ENCODE peak calls at places on chromosome 3, in eight cellular contexts. J is neuronal stem cell, Q is SJSA1, F is uterus, K is colonic mucosa, I is upper lobe of right lung, L is right cardiac atrium, D is adrenal gland. V is an unnamed sample. For H3K4me1, the result is how much of the 10 kb centered on the place peaks cover.

GRCh38 chr3:10935028-10935427 is 57.5 kb upstream of the SLC6A1 start:
- DNase-seq in J (no peak), Q (no peak), F (no peak), K (no peak), I (peak), L (no peak), D (no peak), V (peak)

GRCh38 chr3:129326591-129326990 is 47.9 kb downstream of the HMCES start:
- DNase-seq in J (no peak), Q (no peak), F (no peak), K (no peak), I (no peak), L (no peak), D (no peak), V (no peak)

GRCh38 chr3:75138345-75138744 is 523.9 kb upstream of the CNTN3 start:
- DNase-seq in J (no peak), Q (no peak), F (no peak), K (no peak), I (no peak), L (no peak), D (no peak), V (no peak)

GRCh38 chr3:47019201-47019600 is 39.7 kb downstream of the NBEAL2 start:
- DNase-seq in J (no peak), Q (no peak), F (no peak), K (no peak), I (no peak), L (no peak), D (no peak), V (no peak)

GRCh38 chr3:195450731-195451229 is 8.0 kb upstream of the ACAP2 start:
- DNase-seq in J (no peak), Q (no peak), F (peak), K (no peak), I (peak), L (no peak), D (peak), V (no peak)

GRCh38 chr3:123344941-123345594 is 103.8 kb downstream of the ADCY5 start:
- DNase-seq in J (no peak), Q (no peak), F (no peak), K (no peak), I (peak), L (no peak), D (peak), V (no peak)

GRCh38 chr3:150547045-150547753 is 612 bp downstream of the EIF2A start:
- DNase-seq in J (no peak), Q (no peak), F (no peak), K (no peak), I (no peak), L (no peak), D (no peak), V (no peak)

GRCh38 chr3:117788086-117788485 is 1078.5 kb downstream of the TUSC7 start:
- DNase-seq in J (no peak), Q (no peak), F (no peak), K (no peak), I (peak), L (no peak), D (peak), V (no peak)

GRCh38 chr3:14783480-14784086 is 35.2 kb upstream of the FGD5 start:
- DNase-seq in J (no peak), Q (no peak), F (no peak), K (no peak), I (no peak), L (no peak), D (no peak), V (no peak)

GRCh38 chr3:160661660-160662059 is 15.3 kb upstream of the ARL14 start:
- DNase-seq in J (peak), Q (no peak), F (no peak), K (no peak), I (no peak), L (no peak), D (no peak), V (no peak)

DNA sequence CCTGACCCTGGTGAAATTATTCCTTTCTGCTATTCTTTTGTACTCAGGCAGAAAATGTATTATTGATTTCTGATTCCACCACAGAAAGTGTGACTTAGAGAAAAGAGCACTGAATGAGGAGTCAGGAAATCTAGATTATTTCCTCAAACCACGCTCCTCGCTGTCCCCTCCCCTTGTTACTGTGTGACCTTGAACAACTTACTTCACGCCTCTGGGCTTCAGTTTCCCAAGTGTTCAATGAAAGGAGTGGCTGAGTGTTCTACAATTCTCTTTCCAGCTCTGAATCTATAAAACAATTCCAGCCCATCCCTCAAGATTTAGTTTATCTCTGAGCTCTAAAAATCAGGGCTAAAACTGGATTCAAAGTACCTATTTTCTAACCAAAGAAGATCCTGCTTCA is 3.4 kb downstream of the TNIK start:
- DNase-seq in J (no peak), Q (no peak), F (no peak), K (no peak), I (no peak), L (no peak), D (no peak), V (no peak)
- H3K4me3 ChIP-seq in J (peak), Q (no peak), F (no peak), K (no peak), I (no peak), L (no peak), D (no peak), V (no peak)

GRCh38 chr3:184631339-184631965 is 69.9 kb downstream of the EPHB3 start:
- DNase-seq in J (no peak), Q (no peak), F (no peak), K (no peak), I (peak), L (no peak), D (no peak), V (no peak)
- H3K4me1 ChIP-seq in J (under half), Q (under half), F (under half), K (under half), I (under half), L (under half), D (under half), V (under half)

GRCh38 chr3:156483961-156484787 is 70.7 kb downstream of the SSR3 start:
- DNase-seq in J (no peak), Q (peak), F (no peak), K (no peak), I (no peak), L (no peak), D (no peak), V (no peak)

GRCh38 chr3:156479574-156479973 is 75.3 kb downstream of the SSR3 start:
- DNase-seq in J (no peak), Q (no peak), F (no peak), K (no peak), I (no peak), L (no peak), D (no peak), V (no peak)

GRCh38 chr3:156483002-156483401 is 71.9 kb downstream of the SSR3 start:
- DNase-seq in J (no peak), Q (no peak), F (no peak), K (no peak), I (no peak), L (no peak), D (no peak), V (no peak)

GRCh38 chr3:156480949-156481348 is 74.0 kb downstream of the SSR3 start:
- DNase-seq in J (no peak), Q (no peak), F (no peak), K (no peak), I (no peak), L (no peak), D (no peak), V (no peak)

DNA sequence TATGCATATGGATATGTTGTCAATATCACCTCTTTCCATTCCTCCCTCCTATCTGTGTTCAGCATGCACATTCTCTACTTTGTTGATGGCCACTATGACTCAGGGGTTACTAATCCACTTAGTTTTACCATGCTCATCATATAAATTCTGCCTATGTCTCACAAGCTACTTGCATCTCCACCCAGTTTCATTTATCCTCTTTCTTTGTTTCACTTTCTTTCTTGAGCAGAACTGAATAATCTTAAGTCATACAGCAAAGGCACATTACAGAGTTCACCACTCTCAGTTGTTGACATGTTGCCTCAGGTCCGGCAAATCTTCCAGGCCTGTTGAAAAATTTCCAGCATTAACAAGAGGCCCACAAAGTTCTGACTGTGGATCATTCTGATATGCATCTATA is 71.5 kb downstream of the SSR3 start:
- DNase-seq in J (no peak), Q (peak), F (no peak), K (no peak), I (no peak), L (no peak), D (no peak), V (no peak)
- H3K4me3 ChIP-seq in J (no peak), Q (no peak), F (no peak), K (no peak), I (no peak), L (no peak), D (no peak), V (no peak)

GRCh38 chr3:177361042-177361938 is 164.0 kb upstream of the TBL1XR1 start:
- DNase-seq in J (no peak), Q (no peak), F (no peak), K (no peak), I (peak), L (no peak), D (no peak), V (no peak)
- H3K4me1 ChIP-seq in J (under half), Q (under half), F (under half), K (under half), I (under half), L (under half), D (under half), V (half or more)

DNA sequence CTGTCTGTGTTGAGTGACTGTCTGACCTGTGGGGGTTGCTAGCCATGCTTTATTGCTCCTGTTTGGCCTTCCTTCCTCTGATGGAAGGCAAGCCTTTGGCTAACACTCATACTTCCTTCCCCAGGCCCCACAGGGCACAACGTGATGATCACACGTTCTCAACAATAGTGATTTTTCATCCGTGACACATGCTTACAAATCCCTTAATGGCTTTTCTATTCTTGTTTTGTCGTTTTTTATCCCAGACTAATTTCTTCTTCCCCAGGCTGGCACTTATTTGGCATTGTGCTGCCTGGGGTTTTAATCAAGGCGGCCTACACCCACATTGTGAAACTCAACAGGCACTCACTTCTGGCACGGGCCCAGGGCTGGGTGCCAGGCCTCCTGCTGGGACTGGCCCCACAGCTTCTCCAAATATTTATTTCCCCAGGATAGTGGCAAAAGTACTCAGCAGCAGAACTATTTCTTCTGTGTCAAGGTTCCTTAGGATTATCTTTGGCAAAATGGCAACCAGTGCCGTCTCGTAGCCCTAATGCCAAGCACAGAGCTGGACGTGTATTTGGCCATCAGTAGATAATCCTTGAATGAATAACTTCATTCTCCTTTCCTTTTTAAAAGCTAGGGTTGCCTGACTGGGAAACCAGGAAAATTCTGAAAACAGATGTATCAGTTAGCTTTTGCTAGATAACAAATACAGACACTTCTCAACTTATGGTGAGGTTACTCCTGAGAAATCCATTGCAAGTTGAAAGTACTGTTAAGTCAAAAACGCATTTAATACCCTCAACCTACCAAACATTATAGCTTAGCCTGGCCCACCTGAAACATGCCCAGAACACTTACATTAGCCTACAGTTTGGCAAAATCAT is 30.6 kb downstream of the CMTM7 start:
- DNase-seq in J (no peak), Q (peak), F (peak), K (peak), I (peak), L (peak), D (peak), V (peak)
- H3K4me3 ChIP-seq in J (no peak), Q (no peak), F (no peak), K (no peak), I (no peak), L (no peak), D (no peak), V (no peak)

DNA sequence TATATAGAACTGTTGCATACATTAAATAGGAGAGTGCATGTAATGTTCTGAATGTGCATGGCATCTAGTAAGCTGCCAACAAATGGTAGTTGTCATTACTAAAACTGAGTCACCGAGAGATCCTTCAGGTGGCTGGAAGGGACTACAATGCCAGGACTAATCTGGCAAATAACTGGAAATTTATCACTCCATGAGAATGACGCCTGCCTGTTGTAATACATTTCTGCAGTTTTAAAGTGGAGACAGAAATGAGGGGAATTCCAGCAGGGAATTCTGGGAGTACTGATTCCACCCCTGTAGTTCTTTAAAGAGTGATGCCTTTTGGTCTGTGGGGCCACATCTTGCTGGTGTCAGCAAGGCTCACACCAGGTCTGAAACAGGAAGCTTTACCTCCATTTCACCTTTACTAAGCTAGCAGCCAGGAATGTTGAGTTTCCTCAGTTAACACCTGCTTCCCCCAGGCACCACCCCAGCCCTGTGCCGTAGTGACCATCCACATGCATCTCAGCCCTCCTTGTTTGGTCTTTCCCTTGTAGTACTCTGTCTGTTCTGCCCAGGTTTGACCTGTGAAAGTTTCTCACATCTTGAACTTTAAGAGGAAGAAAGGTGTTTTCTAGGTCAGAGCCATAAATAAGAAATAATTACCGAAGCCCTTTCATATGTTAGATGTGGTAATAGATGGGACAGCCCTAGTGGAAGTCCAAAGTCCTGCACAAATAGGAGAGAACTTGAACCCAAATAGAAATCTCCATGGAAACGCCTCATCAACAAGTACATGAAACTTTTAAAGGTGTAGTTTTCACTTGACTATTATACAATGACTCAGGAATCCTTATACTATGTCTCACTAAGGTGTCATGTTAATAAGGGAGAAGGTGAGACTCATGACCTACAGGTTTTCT is 56.7 kb upstream of the LMOD3 start:
- DNase-seq in J (no peak), Q (no peak), F (no peak), K (no peak), I (no peak), L (no peak), D (no peak), V (no peak)
- H3K4me1 ChIP-seq in J (under half), Q (under half), F (under half), K (under half), I (under half), L (under half), D (under half), V (under half)

DNA sequence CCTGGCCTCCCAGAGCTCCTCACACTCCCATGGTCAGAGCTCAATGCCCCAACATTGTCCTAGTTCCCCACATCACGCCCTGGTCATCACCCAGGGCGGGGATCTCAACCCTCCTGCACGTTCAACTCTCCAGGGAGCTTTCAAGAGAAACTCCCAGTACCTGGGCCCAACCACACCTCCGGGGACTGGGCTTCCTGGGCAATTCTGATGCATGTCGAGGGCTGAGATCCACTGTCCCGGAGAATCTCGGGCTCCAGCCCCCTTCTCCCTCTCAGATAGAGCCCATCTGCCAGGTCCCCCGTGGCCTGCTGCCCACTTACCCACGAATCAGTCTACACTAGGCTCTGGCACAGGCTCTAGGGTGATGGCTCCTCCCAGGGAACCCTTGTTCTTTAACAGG is 39.2 kb downstream of the UMPS start:
- DNase-seq in J (no peak), Q (no peak), F (no peak), K (no peak), I (no peak), L (no peak), D (no peak), V (no peak)
- H3K4me3 ChIP-seq in J (no peak), Q (no peak), F (no peak), K (no peak), I (no peak), L (no peak), D (no peak), V (no peak)

GRCh38 chr3:30642715-30643361 is 36.4 kb downstream of the TGFBR2 start:
- DNase-seq in J (no peak), Q (no peak), F (no peak), K (no peak), I (no peak), L (no peak), D (no peak), V (no peak)

GRCh38 chr3:30644615-30645014 is 38.2 kb downstream of the TGFBR2 start:
- DNase-seq in J (no peak), Q (no peak), F (peak), K (peak), I (no peak), L (no peak), D (peak), V (no peak)

GRCh38 chr3:30641612-30642251 is 35.3 kb downstream of the TGFBR2 start:
- DNase-seq in J (no peak), Q (no peak), F (no peak), K (no peak), I (no peak), L (no peak), D (no peak), V (no peak)

GRCh38 chr3:30645077-30645476 is 38.7 kb downstream of the TGFBR2 start:
- DNase-seq in J (no peak), Q (no peak), F (no peak), K (no peak), I (no peak), L (no peak), D (no peak), V (no peak)

GRCh38 chr3:30643763-30644462 is 37.5 kb downstream of the TGFBR2 start:
- DNase-seq in J (no peak), Q (no peak), F (peak), K (no peak), I (no peak), L (no peak), D (no peak), V (no peak)
- H3K4me1 ChIP-seq in J (under half), Q (under half), F (under half), K (under half), I (half or more), L (under half), D (under half), V (half or more)